ENCODE peak calls at places on chromosomes 1 and 21, in six cellular contexts. One of them, this sample, is unnamed.

GRCh38 chr1:26478988-26479387 is 6.7 kb downstream of the HMGN2 start:
- DNase-seq in activated CD8-positive, alpha-beta memory T cell treated with anti-CD3 and anti-CD28 coated beads, Interleukin-2, amount 50 U/mL, for 48 hours: no peak
- DNase-seq in OCI-LY7: no peak
- DNase-seq in HEK293T: no peak
- DNase-seq in Ammon's horn: no peak
- DNase-seq in CD8-positive, alpha-beta T cell: no peak
- DNase-seq in this sample: no peak

GRCh38 chr1:215043405-215043804 is 39.1 kb upstream of the KCNK2 start:
- DNase-seq in activated CD8-positive, alpha-beta memory T cell treated with anti-CD3 and anti-CD28 coated beads, Interleukin-2, amount 50 U/mL, for 48 hours: no peak
- DNase-seq in OCI-LY7: no peak
- DNase-seq in HEK293T: no peak
- DNase-seq in Ammon's horn: no peak
- DNase-seq in CD8-positive, alpha-beta T cell: no peak
- DNase-seq in this sample: no peak

GRCh38 chr1:24351918-24352637 is 32.9 kb downstream of the GRHL3 start:
- DNase-seq in activated CD8-positive, alpha-beta memory T cell treated with anti-CD3 and anti-CD28 coated beads, Interleukin-2, amount 50 U/mL, for 48 hours: peak
- DNase-seq in OCI-LY7: no peak
- DNase-seq in HEK293T: no peak
- DNase-seq in Ammon's horn: no peak
- DNase-seq in CD8-positive, alpha-beta T cell: no peak
- DNase-seq in this sample: peak

GRCh38 chr1:229694053-229694693 is 68.1 kb downstream of the URB2 start:
- DNase-seq in activated CD8-positive, alpha-beta memory T cell treated with anti-CD3 and anti-CD28 coated beads, Interleukin-2, amount 50 U/mL, for 48 hours: no peak
- DNase-seq in OCI-LY7: peak
- DNase-seq in HEK293T: peak
- DNase-seq in Ammon's horn: peak
- DNase-seq in CD8-positive, alpha-beta T cell: no peak
- DNase-seq in this sample: peak

GRCh38 chr21:42646836-42647235 is 6.6 kb upstream of the PDE9A start:
- DNase-seq in activated CD8-positive, alpha-beta memory T cell treated with anti-CD3 and anti-CD28 coated beads, Interleukin-2, amount 50 U/mL, for 48 hours: no peak
- DNase-seq in OCI-LY7: no peak
- DNase-seq in HEK293T: no peak
- DNase-seq in Ammon's horn: no peak
- DNase-seq in CD8-positive, alpha-beta T cell: no peak
- DNase-seq in this sample: no peak

GRCh38 chr1:48229309-48229708 is 6.8 kb downstream of the SLC5A9 start:
- DNase-seq in activated CD8-positive, alpha-beta memory T cell treated with anti-CD3 and anti-CD28 coated beads, Interleukin-2, amount 50 U/mL, for 48 hours: no peak
- DNase-seq in OCI-LY7: no peak
- DNase-seq in HEK293T: no peak
- DNase-seq in Ammon's horn: no peak
- DNase-seq in CD8-positive, alpha-beta T cell: no peak
- DNase-seq in this sample: no peak

GRCh38 chr21:44532165-44532564 is 7.8 kb downstream of the KRTAP10-1 start:
- DNase-seq in activated CD8-positive, alpha-beta memory T cell treated with anti-CD3 and anti-CD28 coated beads, Interleukin-2, amount 50 U/mL, for 48 hours: no peak
- DNase-seq in OCI-LY7: no peak
- DNase-seq in HEK293T: no peak
- DNase-seq in Ammon's horn: no peak
- DNase-seq in CD8-positive, alpha-beta T cell: no peak
- DNase-seq in this sample: no peak

GRCh38 chr1:223733898-223734852 is 21.8 kb downstream of the CAPN2 start:
- DNase-seq in activated CD8-positive, alpha-beta memory T cell treated with anti-CD3 and anti-CD28 coated beads, Interleukin-2, amount 50 U/mL, for 48 hours: no peak
- DNase-seq in OCI-LY7: no peak
- DNase-seq in HEK293T: no peak
- DNase-seq in Ammon's horn: peak
- DNase-seq in CD8-positive, alpha-beta T cell: no peak
- DNase-seq in this sample: no peak

GRCh38 chr1:119081705-119082104 is 58.7 kb downstream of the WARS2 start:
- DNase-seq in activated CD8-positive, alpha-beta memory T cell treated with anti-CD3 and anti-CD28 coated beads, Interleukin-2, amount 50 U/mL, for 48 hours: no peak
- DNase-seq in OCI-LY7: no peak
- DNase-seq in HEK293T: no peak
- DNase-seq in Ammon's horn: no peak
- DNase-seq in CD8-positive, alpha-beta T cell: no peak
- DNase-seq in this sample: no peak

GRCh38 chr1:226355016-226355415 is 46.1 kb upstream of the LIN9 start:
- DNase-seq in activated CD8-positive, alpha-beta memory T cell treated with anti-CD3 and anti-CD28 coated beads, Interleukin-2, amount 50 U/mL, for 48 hours: no peak
- DNase-seq in OCI-LY7: peak
- DNase-seq in HEK293T: no peak
- DNase-seq in Ammon's horn: no peak
- DNase-seq in CD8-positive, alpha-beta T cell: no peak
- DNase-seq in this sample: no peak

GRCh38 chr1:223358826-223359225 is 5.2 kb downstream of the SUSD4 start:
- DNase-seq in activated CD8-positive, alpha-beta memory T cell treated with anti-CD3 and anti-CD28 coated beads, Interleukin-2, amount 50 U/mL, for 48 hours: no peak
- DNase-seq in OCI-LY7: no peak
- DNase-seq in HEK293T: no peak
- DNase-seq in Ammon's horn: no peak
- DNase-seq in CD8-positive, alpha-beta T cell: no peak
- DNase-seq in this sample: no peak

GRCh38 chr1:235074335-235075120 is 54.1 kb downstream of the TOMM20 start:
- DNase-seq in activated CD8-positive, alpha-beta memory T cell treated with anti-CD3 and anti-CD28 coated beads, Interleukin-2, amount 50 U/mL, for 48 hours: peak
- DNase-seq in OCI-LY7: peak
- DNase-seq in HEK293T: no peak
- DNase-seq in Ammon's horn: peak
- DNase-seq in CD8-positive, alpha-beta T cell: peak
- DNase-seq in this sample: peak

GRCh38 chr1:23394664-23395063 is 25.0 kb upstream of the ZNF436 start:
- DNase-seq in activated CD8-positive, alpha-beta memory T cell treated with anti-CD3 and anti-CD28 coated beads, Interleukin-2, amount 50 U/mL, for 48 hours: no peak
- DNase-seq in OCI-LY7: no peak
- DNase-seq in HEK293T: no peak
- DNase-seq in Ammon's horn: no peak
- DNase-seq in CD8-positive, alpha-beta T cell: no peak
- DNase-seq in this sample: no peak